ENCODE peak calls at places on chromosomes 11 and 22, in five cellular contexts. One of them, this sample, is unnamed.

GRCh38 chr22:48320671-48321515 is 1506.8 kb downstream of the BRD1 start:
- DNase-seq in transverse colon: no peak
- DNase-seq in CD8-positive, alpha-beta T cell: no peak
- DNase-seq in GM23248: no peak
- DNase-seq in tibial artery: no peak
- DNase-seq in this sample: no peak

GRCh38 chr22:22201185-22201924 is 43.2 kb upstream of the VPREB1 start:
- DNase-seq in transverse colon: peak; percentile 64
- DNase-seq in CD8-positive, alpha-beta T cell: no peak
- DNase-seq in GM23248: peak; percentile 46
- DNase-seq in tibial artery: no peak
- DNase-seq in this sample: peak; percentile 58

GRCh38 chr11:33835143-33835878 is 56.6 kb downstream of the LMO2 start:
- DNase-seq in transverse colon: no peak
- DNase-seq in CD8-positive, alpha-beta T cell: no peak
- DNase-seq in GM23248: peak; percentile 91
- DNase-seq in tibial artery: no peak
- DNase-seq in this sample: no peak

GRCh38 chr11:2928605-2929510 is at the start of gene PHLDA2:
- DNase-seq in transverse colon: peak; percentile 73
- DNase-seq in CD8-positive, alpha-beta T cell: peak; percentile 22
- DNase-seq in GM23248: peak; percentile 92
- DNase-seq in tibial artery: peak; percentile 44
- DNase-seq in this sample: peak; percentile 44

GRCh38 chr22:50599816-50600454 is 658 bp upstream of the MAPK8IP2 start:
- DNase-seq in transverse colon: peak; percentile 49
- DNase-seq in CD8-positive, alpha-beta T cell: peak; percentile 49
- DNase-seq in GM23248: peak; percentile 64
- DNase-seq in tibial artery: peak; percentile 27
- DNase-seq in this sample: peak; percentile 56

GRCh38 chr11:104663190-104664140 is 234.8 kb downstream of the CASP12 start:
- DNase-seq in transverse colon: no peak
- DNase-seq in CD8-positive, alpha-beta T cell: no peak
- DNase-seq in GM23248: no peak
- DNase-seq in tibial artery: no peak
- DNase-seq in this sample: no peak

GRCh38 chr11:127182586-127183203 is 182.1 kb upstream of the KIRREL3 start:
- DNase-seq in transverse colon: no peak
- DNase-seq in CD8-positive, alpha-beta T cell: no peak
- DNase-seq in GM23248: no peak
- DNase-seq in tibial artery: no peak
- DNase-seq in this sample: no peak

GRCh38 chr11:110903830-110904229 is 191.6 kb upstream of the ARHGAP20 start:
- DNase-seq in transverse colon: no peak
- DNase-seq in CD8-positive, alpha-beta T cell: no peak
- DNase-seq in GM23248: peak; percentile 30
- DNase-seq in tibial artery: no peak
- DNase-seq in this sample: no peak

GRCh38 chr22:41915035-41915782 is at the start of gene SHISA8:
- DNase-seq in transverse colon: peak; percentile 64
- DNase-seq in CD8-positive, alpha-beta T cell: peak; percentile 47
- DNase-seq in GM23248: peak; percentile 71
- DNase-seq in tibial artery: no peak
- DNase-seq in this sample: peak; percentile 47

GRCh38 chr22:37747090-37747714 is 50.4 kb downstream of the TRIOBP start:
- DNase-seq in transverse colon: no peak
- DNase-seq in CD8-positive, alpha-beta T cell: no peak
- DNase-seq in GM23248: peak; percentile 70
- DNase-seq in tibial artery: peak; percentile 53
- DNase-seq in this sample: peak; percentile 54

GRCh38 chr22:27999876-28000275 is 80.8 kb upstream of the PITPNB start:
- DNase-seq in transverse colon: no peak
- DNase-seq in CD8-positive, alpha-beta T cell: no peak
- DNase-seq in GM23248: no peak
- DNase-seq in tibial artery: no peak
- DNase-seq in this sample: no peak

GRCh38 chr11:120337896-120338840 is 2.0 kb downstream of the ARHGEF12 start:
- DNase-seq in transverse colon: no peak
- DNase-seq in CD8-positive, alpha-beta T cell: no peak
- DNase-seq in GM23248: peak; percentile 67
- DNase-seq in tibial artery: no peak
- DNase-seq in this sample: no peak

GRCh38 chr11:96967616-96968015 is 577.8 kb downstream of the JRKL start:
- DNase-seq in transverse colon: no peak
- DNase-seq in CD8-positive, alpha-beta T cell: no peak
- DNase-seq in GM23248: no peak
- DNase-seq in tibial artery: no peak
- DNase-seq in this sample: no peak

GRCh38 chr11:693415-693831 is 1.6 kb downstream of the DEAF1 start:
- DNase-seq in transverse colon: no peak
- DNase-seq in CD8-positive, alpha-beta T cell: no peak
- DNase-seq in GM23248: peak; percentile 55
- DNase-seq in tibial artery: no peak
- DNase-seq in this sample: no peak

GRCh38 chr11:124778281-124778680 is 16.2 kb upstream of the ESAM start:
- DNase-seq in transverse colon: no peak
- DNase-seq in CD8-positive, alpha-beta T cell: no peak
- DNase-seq in GM23248: no peak
- DNase-seq in tibial artery: no peak
- DNase-seq in this sample: no peak

GRCh38 chr11:127616171-127616570 is 615.6 kb upstream of the KIRREL3 start:
- DNase-seq in transverse colon: no peak
- DNase-seq in CD8-positive, alpha-beta T cell: no peak
- DNase-seq in GM23248: no peak
- DNase-seq in tibial artery: no peak
- DNase-seq in this sample: no peak

GRCh38 chr22:20243545-20244249 is 24.4 kb downstream of the RTN4R start:
- DNase-seq in transverse colon: peak; percentile 49
- DNase-seq in CD8-positive, alpha-beta T cell: peak; percentile 33
- DNase-seq in GM23248: peak; percentile 81
- DNase-seq in tibial artery: no peak
- DNase-seq in this sample: peak; percentile 75

GRCh38 chr11:106331163-106331562 is 253.7 kb downstream of the AASDHPPT start:
- DNase-seq in transverse colon: no peak
- DNase-seq in CD8-positive, alpha-beta T cell: no peak
- DNase-seq in GM23248: peak; percentile 33
- DNase-seq in tibial artery: no peak
- DNase-seq in this sample: no peak

GRCh38 chr11:57474017-57474750 is 13.9 kb downstream of the RTN4RL2 start:
- DNase-seq in transverse colon: no peak
- DNase-seq in CD8-positive, alpha-beta T cell: peak; percentile 31
- DNase-seq in GM23248: peak; percentile 32
- DNase-seq in tibial artery: no peak
- DNase-seq in this sample: no peak

GRCh38 chr11:107733518-107733917 is 21.7 kb upstream of the SLN start:
- DNase-seq in transverse colon: no peak
- DNase-seq in CD8-positive, alpha-beta T cell: no peak
- DNase-seq in GM23248: peak; percentile 24
- DNase-seq in tibial artery: no peak
- DNase-seq in this sample: no peak

GRCh38 chr11:32052218-32052617 is 38.7 kb upstream of the RCN1 start:
- DNase-seq in transverse colon: peak; percentile 46
- DNase-seq in CD8-positive, alpha-beta T cell: peak; percentile 34
- DNase-seq in GM23248: peak; percentile 77
- DNase-seq in tibial artery: peak; percentile 33
- DNase-seq in this sample: no peak

GRCh38 chr22:46661221-46661851 is 41.1 kb downstream of the GRAMD4 start:
- DNase-seq in transverse colon: no peak
- DNase-seq in CD8-positive, alpha-beta T cell: no peak
- DNase-seq in GM23248: peak; percentile 32
- DNase-seq in tibial artery: no peak
- DNase-seq in this sample: no peak

GRCh38 chr11:119991669-119992068 is 146.2 kb downstream of the TRIM29 start:
- DNase-seq in transverse colon: no peak
- DNase-seq in CD8-positive, alpha-beta T cell: no peak
- DNase-seq in GM23248: no peak
- DNase-seq in tibial artery: no peak
- DNase-seq in this sample: no peak

GRCh38 chr22:41762980-41763779 is 37.3 kb upstream of the CCDC134 start:
- DNase-seq in transverse colon: peak; percentile 44
- DNase-seq in CD8-positive, alpha-beta T cell: no peak
- DNase-seq in GM23248: no peak
- DNase-seq in tibial artery: no peak
- DNase-seq in this sample: no peak

GRCh38 chr11:91305402-91305801 is 919.2 kb upstream of the FAT3 start:
- DNase-seq in transverse colon: no peak
- DNase-seq in CD8-positive, alpha-beta T cell: no peak
- DNase-seq in GM23248: no peak
- DNase-seq in tibial artery: no peak
- DNase-seq in this sample: no peak

GRCh38 chr22:30872282-30873041 is 96.1 kb downstream of the MORC2 start:
- DNase-seq in transverse colon: peak; percentile 1
- DNase-seq in CD8-positive, alpha-beta T cell: no peak
- DNase-seq in GM23248: no peak
- DNase-seq in tibial artery: peak; percentile 11
- DNase-seq in this sample: no peak

GRCh38 chr11:43905788-43906187 is 25.2 kb downstream of the ALKBH3 start:
- DNase-seq in transverse colon: no peak
- DNase-seq in CD8-positive, alpha-beta T cell: no peak
- DNase-seq in GM23248: peak; percentile 34
- DNase-seq in tibial artery: peak; percentile 39
- DNase-seq in this sample: no peak

GRCh38 chr11:2159536-2160413 is 1.2 kb downstream of the INS start:
- DNase-seq in transverse colon: no peak
- DNase-seq in CD8-positive, alpha-beta T cell: no peak
- DNase-seq in GM23248: no peak
- DNase-seq in tibial artery: no peak
- DNase-seq in this sample: no peak

GRCh38 chr11:59787255-59787588 is 23.4 kb downstream of the MRPL16 start:
- DNase-seq in transverse colon: no peak
- DNase-seq in CD8-positive, alpha-beta T cell: no peak
- DNase-seq in GM23248: no peak
- DNase-seq in tibial artery: no peak
- DNase-seq in this sample: no peak
- H3K27ac ChIP-seq in transverse colon: peak overlapping the region; percentile 74
- H3K27ac ChIP-seq in CD8-positive, alpha-beta T cell: no peak overlapping the region
- H3K27ac ChIP-seq in GM23248: peak overlapping the region; percentile 93
- H3K27ac ChIP-seq in tibial artery: no peak overlapping the region
- H3K27ac ChIP-seq in this sample: peak overlapping the region; percentile 57

GRCh38 chr11:118172356-118172755 is 4.1 kb downstream of the SCN2B start:
- DNase-seq in transverse colon: no peak
- DNase-seq in CD8-positive, alpha-beta T cell: no peak
- DNase-seq in GM23248: no peak
- DNase-seq in tibial artery: no peak
- DNase-seq in this sample: no peak
- H3K27me3 ChIP-seq in transverse colon: peaks cover 37% of the 10 kb centered on the region
- H3K27me3 ChIP-seq in CD8-positive, alpha-beta T cell: no peaks in the 10 kb centered on the region
- H3K27me3 ChIP-seq in GM23248: peaks cover 34% of the 10 kb centered on the region
- H3K27me3 ChIP-seq in tibial artery: peaks cover 62% of the 10 kb centered on the region
- H3K27me3 ChIP-seq in this sample: peaks cover 4% of the 10 kb centered on the region

GRCh38 chr11:122742350-122742749 is 86.8 kb downstream of the UBASH3B start:
- DNase-seq in transverse colon: no peak
- DNase-seq in CD8-positive, alpha-beta T cell: no peak
- DNase-seq in GM23248: no peak
- DNase-seq in tibial artery: no peak
- DNase-seq in this sample: no peak

GRCh38 chr11:122745111-122745510 is 89.6 kb downstream of the UBASH3B start:
- DNase-seq in transverse colon: no peak
- DNase-seq in CD8-positive, alpha-beta T cell: no peak
- DNase-seq in GM23248: no peak
- DNase-seq in tibial artery: no peak
- DNase-seq in this sample: no peak

GRCh38 chr11:122743093-122743741 is 87.7 kb downstream of the UBASH3B start:
- DNase-seq in transverse colon: no peak
- DNase-seq in CD8-positive, alpha-beta T cell: no peak
- DNase-seq in GM23248: no peak
- DNase-seq in tibial artery: no peak
- DNase-seq in this sample: no peak

GRCh38 chr11:122746050-122746478 is 90.5 kb downstream of the UBASH3B start:
- DNase-seq in transverse colon: peak; percentile 20
- DNase-seq in CD8-positive, alpha-beta T cell: peak; percentile 39
- DNase-seq in GM23248: no peak
- DNase-seq in tibial artery: no peak
- DNase-seq in this sample: no peak

DNA sequence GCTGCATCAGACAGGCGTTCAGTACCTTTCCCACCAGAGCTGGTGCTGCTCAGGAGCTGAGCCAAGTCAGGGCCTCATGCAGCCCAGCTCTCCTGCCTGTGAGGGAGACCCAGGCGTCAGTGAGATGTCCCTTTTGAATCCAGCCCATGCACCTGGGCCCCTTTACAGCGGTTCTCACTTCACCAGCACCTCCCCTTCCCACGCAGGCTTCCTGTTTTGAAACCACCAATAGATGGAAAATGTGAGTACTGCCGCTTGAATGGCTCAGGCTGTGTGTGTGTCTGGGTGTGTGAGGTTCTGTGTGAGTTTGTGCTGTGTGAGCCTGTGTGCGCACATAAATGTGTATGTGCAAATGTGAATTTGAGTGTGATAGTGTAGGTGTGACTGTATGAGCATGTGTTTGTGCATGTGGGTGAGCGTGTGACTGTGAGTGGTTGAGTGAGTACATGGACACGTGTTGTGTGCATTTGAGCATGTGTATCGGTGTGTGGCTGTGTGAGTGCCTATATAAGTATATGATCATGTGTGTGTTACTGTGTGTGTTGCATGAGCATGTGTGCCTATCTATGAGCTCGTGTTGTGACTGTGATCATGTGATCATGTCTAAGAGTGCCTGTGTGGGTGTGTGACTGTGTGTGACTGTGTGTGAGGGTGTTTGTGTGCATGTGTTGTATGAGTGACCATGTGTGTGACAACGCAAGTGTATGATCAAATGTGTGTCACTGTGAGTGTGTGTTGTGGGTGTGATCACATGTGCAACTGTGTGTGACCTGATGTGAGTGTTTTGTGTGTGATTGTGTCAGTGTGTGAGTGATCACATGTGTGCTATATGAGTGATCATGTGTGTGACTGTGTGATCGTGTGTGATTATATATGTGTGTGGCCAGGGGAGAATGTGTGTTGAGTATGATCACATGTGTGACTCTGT is 88.7 kb downstream of the UBASH3B start:
- DNase-seq in transverse colon: peak; percentile 61
- DNase-seq in CD8-positive, alpha-beta T cell: peak; percentile 64
- DNase-seq in GM23248: no peak
- DNase-seq in tibial artery: peak; percentile 37
- DNase-seq in this sample: no peak
- H3K27ac ChIP-seq in transverse colon: peak overlapping the region; percentile 47
- H3K27ac ChIP-seq in CD8-positive, alpha-beta T cell: peak overlapping the region; percentile 46
- H3K27ac ChIP-seq in GM23248: no peak overlapping the region
- H3K27ac ChIP-seq in tibial artery: no peak overlapping the region
- H3K27ac ChIP-seq in this sample: no peak overlapping the region

DNA sequence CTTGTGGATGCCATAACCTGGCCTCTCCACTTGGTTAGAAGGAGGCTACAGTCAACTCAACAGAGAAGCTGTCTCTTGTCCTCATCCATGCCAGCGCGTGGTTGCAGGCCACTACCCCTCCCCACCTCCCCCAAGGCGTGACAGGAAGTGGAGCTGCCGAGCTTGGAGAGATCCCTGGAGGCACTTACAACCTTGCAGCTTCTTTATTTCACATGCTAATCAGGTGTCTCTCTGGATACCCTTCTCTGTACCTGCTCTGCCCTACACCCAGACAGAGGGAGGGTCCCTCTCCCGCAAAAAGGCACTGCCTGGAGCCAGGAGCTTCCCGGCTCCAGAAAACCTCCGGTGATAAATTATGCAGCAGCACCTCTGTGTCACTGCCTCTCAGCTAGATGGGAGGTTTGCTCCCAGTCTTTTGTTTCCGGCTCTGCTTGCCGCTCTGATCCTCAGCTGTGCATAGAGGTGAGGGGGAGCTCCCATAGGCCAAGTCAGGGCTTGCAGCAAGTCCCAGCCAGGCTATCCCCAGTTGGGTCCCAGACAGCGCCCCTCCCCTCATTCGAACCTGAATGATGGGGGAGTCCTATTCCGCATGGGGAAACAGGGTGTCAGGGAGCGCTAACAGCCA is 5.7 kb downstream of the LRP4 start:
- DNase-seq in transverse colon: no peak
- DNase-seq in CD8-positive, alpha-beta T cell: no peak
- DNase-seq in GM23248: no peak
- DNase-seq in tibial artery: no peak
- DNase-seq in this sample: no peak
- H3K27me3 ChIP-seq in transverse colon: peaks cover 6% of the 10 kb centered on the region
- H3K27me3 ChIP-seq in CD8-positive, alpha-beta T cell: peaks cover 16% of the 10 kb centered on the region
- H3K27me3 ChIP-seq in GM23248: no peaks in the 10 kb centered on the region
- H3K27me3 ChIP-seq in tibial artery: peaks cover 4% of the 10 kb centered on the region
- H3K27me3 ChIP-seq in this sample: peaks cover 16% of the 10 kb centered on the region